ENCODE peak calls at places on chromosomes 3 and 15, in nine cellular contexts. C is astrocyte of the cerebellum, J is psoas muscle, N is endodermal cell, I is brain microvascular endothelial cell, Y is HepG2, T is hepatocyte, A is DND-41, Z is A549. R is an unnamed sample.

GRCh38 chr15:58080398-58080797 is 14.9 kb upstream of the ALDH1A2 start:
- DNase-seq in A (no peak), I (no peak), J (no peak), N (no peak), C (no peak), T (no peak), Z (no peak), Y (no peak), R (no peak)

GRCh38 chr3:37768107-37768809 is 93.4 kb upstream of the CTDSPL start:
- DNase-seq in T (peak), J (no peak), A (no peak), Z (no peak), Y (peak), C (no peak), I (peak), N (no peak), R (peak)

GRCh38 chr3:13072239-13073041 is 789 bp downstream of the IQSEC1 start:
- DNase-seq in N (peak), A (peak), J (peak), C (no peak), T (no peak), Z (no peak), I (no peak), Y (no peak), R (no peak)

GRCh38 chr3:31853580-31853979 is 127.5 kb downstream of the OSBPL10 start:
- DNase-seq in Z (no peak), N (no peak), I (no peak), J (no peak), T (no peak), A (no peak), C (no peak), Y (no peak), R (no peak)

GRCh38 chr3:55749036-55749435 is 261.9 kb upstream of the WNT5A start:
- DNase-seq in N (no peak), Y (no peak), T (no peak), J (no peak), I (no peak), A (no peak), Z (no peak), C (no peak), R (no peak)

GRCh38 chr3:33749546-33750215 is 31.6 kb upstream of the CLASP2 start:
- DNase-seq in I (no peak), Z (no peak), Y (no peak), T (no peak), J (no peak), N (no peak), C (no peak), A (no peak), R (no peak)

GRCh38 chr3:47578691-47579632 is at the start of gene CSPG5:
- DNase-seq in T (peak), Y (no peak), Z (no peak), J (peak), C (no peak), N (peak), I (no peak), A (no peak), R (no peak)

GRCh38 chr3:178421069-178421468 is 115.2 kb upstream of the KCNMB2 start:
- DNase-seq in I (no peak), Z (no peak), J (no peak), C (no peak), T (no peak), N (no peak), Y (no peak), A (no peak), R (no peak)

GRCh38 chr3:169564883-169565282 is 98.6 kb downstream of the MECOM start:
- DNase-seq in J (no peak), I (no peak), Y (no peak), Z (peak), N (no peak), T (no peak), A (no peak), C (no peak), R (no peak)

GRCh38 chr3:98954806-98955205 is 53.3 kb upstream of the DCBLD2 start:
- DNase-seq in C (no peak), I (no peak), A (no peak), Y (no peak), T (peak), J (no peak), N (no peak), Z (no peak), R (no peak)

GRCh38 chr3:73216310-73216709 is 154.9 kb downstream of the EBLN2 start:
- DNase-seq in A (no peak), C (no peak), Y (no peak), T (no peak), N (no peak), J (no peak), Z (no peak), I (no peak), R (no peak)

GRCh38 chr15:88649753-88650551 is 11.1 kb downstream of the ISG20 start:
- DNase-seq in T (no peak), J (no peak), Y (no peak), C (no peak), N (no peak), Z (no peak), A (no peak), I (no peak), R (no peak)

GRCh38 chr3:24604215-24604614 is 109.6 kb upstream of the THRB start:
- DNase-seq in A (no peak), N (no peak), T (no peak), Z (no peak), Y (no peak), J (no peak), I (no peak), C (no peak), R (no peak)

GRCh38 chr15:28989239-28989830 is 103.6 kb downstream of the APBA2 start:
- DNase-seq in J (no peak), Z (no peak), C (no peak), I (peak), Y (no peak), T (no peak), A (peak), N (peak), R (peak)

GRCh38 chr15:31102374-31103342 is 1.1 kb upstream of the TRPM1 start:
- DNase-seq in I (no peak), C (no peak), Y (no peak), J (no peak), A (no peak), N (no peak), T (no peak), Z (no peak), R (no peak)

GRCh38 chr3:13677272-13677671 is 128.3 kb downstream of the FBLN2 start:
- DNase-seq in Z (no peak), J (no peak), N (no peak), T (no peak), Y (no peak), A (no peak), I (no peak), C (no peak), R (no peak)

GRCh38 chr15:60673918-60674558 is 195.1 kb upstream of the ICE2 start:
- DNase-seq in J (peak), Y (peak), Z (peak), N (no peak), A (no peak), I (peak), T (peak), C (peak), R (no peak)

GRCh38 chr3:14337828-14338227 is 64.6 kb upstream of the SLC6A6 start:
- DNase-seq in T (no peak), I (no peak), N (no peak), J (no peak), A (no peak), Y (no peak), C (no peak), Z (no peak), R (no peak)

GRCh38 chr3:16425398-16426057 is 88.0 kb downstream of the RFTN1 start:
- DNase-seq in I (no peak), T (no peak), A (no peak), Y (no peak), C (no peak), Z (no peak), J (no peak), N (peak), R (no peak)

GRCh38 chr3:10702961-10703740 is 112.9 kb upstream of the SLC6A11 start:
- DNase-seq in J (no peak), A (peak), C (no peak), N (peak), Z (peak), Y (no peak), I (no peak), T (no peak), R (peak)

GRCh38 chr15:31016446-31016915 is 25.1 kb upstream of the MTMR10 start:
- DNase-seq in C (peak), I (peak), N (no peak), T (no peak), A (no peak), Z (no peak), Y (no peak), J (no peak), R (no peak)

GRCh38 chr3:167885277-167885676 is 149.8 kb downstream of the SERPINI1 start:
- DNase-seq in Z (no peak), A (no peak), N (peak), T (no peak), I (no peak), C (no peak), Y (no peak), J (no peak), R (no peak)

GRCh38 chr3:157354722-157355121 is 81.9 kb upstream of the PTX3 start:
- DNase-seq in T (peak), Y (no peak), N (peak), J (no peak), A (no peak), I (no peak), Z (no peak), C (no peak), R (no peak)

GRCh38 chr3:9404680-9405079 is 7.3 kb downstream of the SETD5 start:
- DNase-seq in N (no peak), A (no peak), Y (no peak), T (no peak), Z (no peak), J (no peak), C (no peak), I (no peak), R (no peak)

GRCh38 chr3:29171583-29171990 is 109.3 kb upstream of the RBMS3 start:
- DNase-seq in Y (no peak), A (peak), Z (no peak), C (no peak), T (no peak), I (peak), J (no peak), N (no peak), R (peak)

GRCh38 chr15:32060706-32061105 is 30.4 kb downstream of the CHRNA7 start:
- DNase-seq in N (no peak), A (no peak), C (no peak), I (no peak), Z (no peak), T (no peak), J (no peak), Y (no peak), R (no peak)

GRCh38 chr3:70312336-70312735 is at the start of gene MDFIC2:
- DNase-seq in I (no peak), C (no peak), Z (no peak), N (peak), J (no peak), A (no peak), Y (no peak), T (no peak), R (no peak)

GRCh38 chr15:58383876-58384275 is 47.9 kb upstream of the LIPC start:
- DNase-seq in A (no peak), I (no peak), Z (no peak), Y (no peak), J (no peak), C (no peak), N (peak), T (no peak), R (peak)

GRCh38 chr15:52080993-52081392 is 31.6 kb downstream of the BCL2L10 start:
- DNase-seq in C (no peak), J (no peak), T (no peak), Y (no peak), I (no peak), Z (no peak), A (no peak), N (no peak), R (no peak)

GRCh38 chr3:125482406-125482805 is 37.6 kb downstream of the SNX4 start:
- DNase-seq in J (no peak), Y (peak), C (no peak), Z (no peak), N (no peak), A (no peak), I (no peak), T (no peak), R (no peak)

GRCh38 chr15:88586401-88587162 is 34.6 kb upstream of the AEN start:
- DNase-seq in Z (no peak), A (no peak), J (no peak), C (no peak), I (peak), T (no peak), Y (no peak), N (no peak), R (no peak)

GRCh38 chr3:27990347-27990746 is 251.1 kb upstream of the CMC1 start:
- DNase-seq in Y (no peak), N (no peak), T (no peak), J (no peak), C (no peak), I (no peak), Z (no peak), A (no peak), R (no peak)

GRCh38 chr3:110419571-110419970 is 652.0 kb upstream of the NECTIN3 start:
- DNase-seq in Z (no peak), Y (no peak), J (no peak), A (no peak), N (no peak), T (no peak), I (no peak), C (no peak), R (no peak)

GRCh38 chr15:52421029-52421428 is 107.7 kb downstream of the MYO5A start:
- DNase-seq in Y (no peak), I (no peak), T (no peak), J (no peak), N (no peak), Z (no peak), C (no peak), A (no peak), R (no peak)

DNA sequence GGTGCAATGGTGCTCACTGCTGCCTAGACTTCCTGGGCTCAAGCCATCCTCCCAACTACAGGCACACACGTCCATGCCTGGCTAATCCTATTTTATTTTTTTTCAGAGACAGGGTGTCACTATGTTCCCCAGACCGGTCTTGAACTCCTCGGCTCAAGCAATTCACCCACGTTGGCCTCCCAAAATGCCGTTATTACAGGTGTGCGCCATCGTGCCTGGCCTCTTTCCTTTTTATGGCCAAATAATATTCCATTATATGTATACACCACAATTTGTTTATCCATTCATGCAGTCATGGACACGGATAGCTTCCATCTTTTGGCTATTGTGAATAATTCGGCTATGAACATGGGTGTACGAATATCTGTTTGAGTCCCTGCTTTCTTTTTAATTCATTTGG is 962 bp upstream of the NEK4 start:
- DNase-seq in Z (no peak), N (no peak), Y (no peak), C (no peak), I (no peak), J (no peak), A (no peak), T (no peak), R (no peak)
- H3K4me3 ChIP-seq in Z (peak), N (peak), Y (no peak), C (no peak), I (no peak), J (peak), A (no peak), T (no peak), R (peak)

GRCh38 chr3:195853930-195854478 is 42.3 kb upstream of the MUC4 start:
- DNase-seq in A (peak), Y (no peak), N (no peak), T (no peak), I (no peak), J (peak), Z (no peak), C (no peak), R (peak)

GRCh38 chr3:195847061-195847950 is 35.6 kb upstream of the MUC4 start:
- DNase-seq in T (peak), J (peak), I (peak), Z (peak), A (no peak), Y (peak), N (no peak), C (no peak), R (no peak)

GRCh38 chr3:195849322-195850074 is 37.8 kb upstream of the MUC4 start:
- DNase-seq in J (peak), I (no peak), A (no peak), T (no peak), N (no peak), C (no peak), Z (peak), Y (peak), R (no peak)

GRCh38 chr3:195853036-195853435 is 41.3 kb upstream of the MUC4 start:
- DNase-seq in Y (no peak), I (no peak), T (no peak), Z (no peak), J (peak), N (no peak), A (no peak), C (no peak), R (no peak)

GRCh38 chr3:195850857-195851531 is 39.3 kb upstream of the MUC4 start:
- DNase-seq in Z (peak), A (peak), I (peak), J (peak), Y (peak), C (peak), N (peak), T (peak), R (peak)
- H3K4me3 ChIP-seq in Z (no peak), A (no peak), I (no peak), J (peak), Y (no peak), C (no peak), N (no peak), T (no peak), R (no peak)

DNA sequence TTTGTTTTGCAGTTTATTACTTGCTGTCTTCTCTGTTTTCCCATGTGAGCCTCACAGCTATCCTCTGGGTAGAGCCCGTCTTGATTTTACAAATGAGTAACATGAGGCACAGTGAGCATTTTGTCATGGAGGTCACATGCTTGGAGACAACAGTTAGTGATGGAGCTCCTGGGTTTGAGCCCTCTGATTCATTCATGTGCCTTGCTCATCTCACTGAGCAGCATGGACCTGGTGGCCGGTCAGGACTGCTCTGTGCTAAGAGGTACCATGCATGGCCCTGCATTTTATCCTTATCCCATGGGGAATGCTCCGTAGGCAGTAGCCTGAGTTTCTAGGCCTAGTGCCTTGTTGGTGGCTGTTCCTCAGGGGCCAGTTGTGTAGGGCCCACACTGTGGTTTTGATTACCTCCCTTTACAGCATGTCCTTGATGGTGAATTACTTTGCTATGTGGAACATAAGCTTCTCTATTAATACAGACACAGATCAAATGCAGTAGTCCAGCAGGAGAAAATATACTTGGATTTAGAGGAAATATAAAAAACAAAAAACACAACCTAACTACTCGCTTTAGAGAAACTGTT is 35.6 kb downstream of the MAP2K5 start:
- DNase-seq in I (no peak), T (no peak), Y (no peak), N (no peak), J (no peak), A (no peak), Z (no peak), C (no peak), R (no peak)
- H3K4me3 ChIP-seq in I (no peak), T (no peak), Y (no peak), N (no peak), J (no peak), A (no peak), Z (no peak), C (no peak), R (no peak)

GRCh38 chr15:93152264-93152884 is 63.4 kb upstream of the RGMA start:
- DNase-seq in Z (no peak), Y (no peak), I (no peak), C (no peak), N (no peak), T (no peak), J (no peak), A (peak), R (peak)
- H3K4me3 ChIP-seq in Z (no peak), Y (no peak), I (no peak), C (no peak), N (no peak), T (no peak), J (no peak), A (no peak), R (no peak)

DNA sequence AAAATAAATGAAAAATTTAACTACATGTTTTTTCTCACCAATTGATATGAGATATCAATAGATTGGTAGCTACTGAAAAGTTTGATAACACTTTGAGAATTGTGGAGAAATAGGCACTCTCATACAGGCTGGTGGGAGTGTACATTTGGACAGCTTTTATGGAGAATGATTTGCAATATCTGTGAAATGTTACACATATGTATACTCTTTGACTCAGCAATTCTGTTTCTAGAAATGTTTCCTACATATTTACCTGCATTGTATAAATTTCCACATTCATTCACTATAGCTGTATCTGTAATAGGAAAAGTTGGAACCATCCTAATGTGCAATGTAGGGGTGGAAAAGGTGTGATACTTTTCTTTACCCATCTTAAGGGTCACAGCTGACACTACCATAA is 1.9 kb upstream of the KIF23 start:
- DNase-seq in N (no peak), J (no peak), I (no peak), A (no peak), Y (no peak), T (no peak), C (no peak), Z (no peak), R (no peak)
- H3K4me3 ChIP-seq in N (no peak), J (no peak), I (no peak), A (no peak), Y (no peak), T (no peak), C (no peak), Z (no peak), R (no peak)

GRCh38 chr3:44339990-44340389 is 1.4 kb downstream of the TCAIM start:
- DNase-seq in J (no peak), I (no peak), A (no peak), T (no peak), Z (no peak), N (no peak), C (no peak), Y (no peak), R (no peak)

GRCh38 chr3:44338828-44339127 is 212 bp downstream of the TCAIM start:
- DNase-seq in A (no peak), Z (no peak), T (no peak), Y (no peak), J (no peak), C (no peak), I (no peak), N (no peak), R (no peak)

GRCh38 chr3:44337253-44337652 is 1.3 kb upstream of the TCAIM start:
- DNase-seq in J (no peak), I (no peak), A (no peak), N (peak), Y (no peak), C (no peak), T (peak), Z (no peak), R (no peak)

GRCh38 chr3:44339181-44339741 is 695 bp downstream of the TCAIM start:
- DNase-seq in Z (no peak), C (no peak), I (no peak), J (no peak), A (no peak), N (no peak), T (peak), Y (no peak), R (no peak)

GRCh38 chr3:44338010-44338827 is at the start of gene TCAIM:
- DNase-seq in Y (peak), J (peak), Z (peak), N (peak), C (peak), T (peak), I (peak), A (peak), R (peak)
- H3K4me3 ChIP-seq in Y (peak), J (peak), Z (peak), N (peak), C (peak), T (peak), I (peak), A (peak), R (peak)